ENCODE peak calls at places on chromosomes 1 and 21, in six cellular contexts. One of them, this sample, is unnamed.
A peak's percentile ranks its signal among the peaks of the same experiment; 100 is the strongest.

GRCh38 chr1:75579046-75579445 is 31.9 kb downstream of the SLC44A5 start:
- DNase-seq in H1: no peak
- DNase-seq in K562: no peak
- DNase-seq in GM12892: no peak
- DNase-seq in HepG2: no peak
- DNase-seq in GM12878: no peak
- DNase-seq in this sample: no peak

GRCh38 chr1:168783424-168783823 is 54.4 kb upstream of the DPT start:
- DNase-seq in H1: no peak
- DNase-seq in K562: no peak
- DNase-seq in GM12892: no peak
- DNase-seq in HepG2: no peak
- DNase-seq in GM12878: no peak
- DNase-seq in this sample: no peak

GRCh38 chr1:213374369-213374768 is 323.3 kb downstream of the RPS6KC1 start:
- DNase-seq in H1: peak; percentile 96
- DNase-seq in K562: peak; percentile 83
- DNase-seq in GM12892: peak; percentile 38
- DNase-seq in HepG2: peak; percentile 73
- DNase-seq in GM12878: no peak
- DNase-seq in this sample: peak; percentile 56

GRCh38 chr1:156655151-156655903 is 13.4 kb downstream of the BCAN start:
- DNase-seq in H1: no peak
- DNase-seq in K562: no peak
- DNase-seq in GM12892: no peak
- DNase-seq in HepG2: no peak
- DNase-seq in GM12878: no peak
- DNase-seq in this sample: no peak

GRCh38 chr1:154318386-154318785 is 2.5 kb upstream of the AQP10 start:
- DNase-seq in H1: no peak
- DNase-seq in K562: no peak
- DNase-seq in GM12892: no peak
- DNase-seq in HepG2: no peak
- DNase-seq in GM12878: no peak
- DNase-seq in this sample: no peak

GRCh38 chr1:27569506-27570382 is 34.2 kb downstream of the AHDC1 start:
- DNase-seq in H1: peak; percentile 73
- DNase-seq in K562: peak; percentile 57
- DNase-seq in GM12892: no peak
- DNase-seq in HepG2: peak; percentile 53
- DNase-seq in GM12878: no peak
- DNase-seq in this sample: no peak

GRCh38 chr1:29921741-29922140 is 685.4 kb downstream of the PTPRU start:
- DNase-seq in H1: no peak
- DNase-seq in K562: no peak
- DNase-seq in GM12892: no peak
- DNase-seq in HepG2: no peak
- DNase-seq in GM12878: no peak
- DNase-seq in this sample: no peak

GRCh38 chr1:162232034-162232433 is 144.6 kb downstream of the SPATA46 start:
- DNase-seq in H1: no peak
- DNase-seq in K562: no peak
- DNase-seq in GM12892: no peak
- DNase-seq in HepG2: peak; percentile 19
- DNase-seq in GM12878: no peak
- DNase-seq in this sample: no peak

GRCh38 chr1:18564661-18565060 is 66.0 kb upstream of the PAX7 start:
- DNase-seq in H1: no peak
- DNase-seq in K562: no peak
- DNase-seq in GM12892: no peak
- DNase-seq in HepG2: no peak
- DNase-seq in GM12878: no peak
- DNase-seq in this sample: no peak

GRCh38 chr1:22831729-22832413 is 121.2 kb downstream of the EPHB2 start:
- DNase-seq in H1: no peak
- DNase-seq in K562: no peak
- DNase-seq in GM12892: no peak
- DNase-seq in HepG2: peak; percentile 5
- DNase-seq in GM12878: no peak
- DNase-seq in this sample: no peak

GRCh38 chr21:44006656-44007055 is 5.5 kb upstream of the TRAPPC10 start:
- DNase-seq in H1: no peak
- DNase-seq in K562: no peak
- DNase-seq in GM12892: no peak
- DNase-seq in HepG2: no peak
- DNase-seq in GM12878: no peak
- DNase-seq in this sample: no peak
- TF ChIP-seq TAF1 in H1: no peak
- TF ChIP-seq TAF1 in K562: no peak
- TF ChIP-seq TAF1 in GM12892: no peak
- TF ChIP-seq TAF1 in HepG2: no peak
- TF ChIP-seq TAF1 in GM12878: no peak
- TF ChIP-seq TAF1 in this sample: no peak

DNA sequence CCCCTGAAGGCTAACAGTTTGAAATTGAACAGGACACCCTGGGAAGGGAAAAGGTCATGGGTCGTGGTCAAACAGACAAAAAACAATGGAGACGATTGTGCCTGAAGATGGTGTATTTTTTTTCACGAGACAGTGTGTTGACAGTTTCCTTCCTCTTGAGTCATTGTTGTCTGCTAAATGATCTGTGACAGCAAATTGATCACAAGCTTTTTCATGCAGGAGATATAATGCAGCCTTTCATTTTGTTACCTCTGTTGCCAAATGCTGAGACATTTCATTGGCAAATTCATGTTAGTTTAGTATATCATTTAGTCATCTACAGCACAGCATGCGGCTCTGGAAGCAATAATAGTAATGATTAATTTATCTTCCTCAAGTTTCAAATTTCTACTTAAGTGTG is 27.7 kb downstream of the UBE2U start:
- DNase-seq in H1: no peak
- DNase-seq in K562: no peak
- DNase-seq in GM12892: no peak
- DNase-seq in HepG2: peak; percentile 59
- DNase-seq in GM12878: no peak
- DNase-seq in this sample: no peak
- TF ChIP-seq POLR2A in H1: no peak
- TF ChIP-seq POLR2A in K562: no peak
- TF ChIP-seq POLR2A in GM12892: no peak
- TF ChIP-seq POLR2A in HepG2: no peak
- TF ChIP-seq POLR2A in GM12878: no peak
- TF ChIP-seq POLR2A in this sample: no peak

GRCh38 chr1:229456016-229456415 is 22.1 kb upstream of the ACTA1 start:
- DNase-seq in H1: no peak
- DNase-seq in K562: no peak
- DNase-seq in GM12892: no peak
- DNase-seq in HepG2: no peak
- DNase-seq in GM12878: no peak
- DNase-seq in this sample: no peak

GRCh38 chr1:229454056-229454455 is 20.2 kb upstream of the ACTA1 start:
- DNase-seq in H1: no peak
- DNase-seq in K562: no peak
- DNase-seq in GM12892: no peak
- DNase-seq in HepG2: no peak
- DNase-seq in GM12878: no peak
- DNase-seq in this sample: no peak

GRCh38 chr1:229457436-229457835 is 23.5 kb upstream of the ACTA1 start:
- DNase-seq in H1: no peak
- DNase-seq in K562: no peak
- DNase-seq in GM12892: no peak
- DNase-seq in HepG2: no peak
- DNase-seq in GM12878: no peak
- DNase-seq in this sample: no peak

GRCh38 chr1:229448845-229449244 is 15.0 kb upstream of the ACTA1 start:
- DNase-seq in H1: no peak
- DNase-seq in K562: no peak
- DNase-seq in GM12892: no peak
- DNase-seq in HepG2: no peak
- DNase-seq in GM12878: no peak
- DNase-seq in this sample: no peak

DNA sequence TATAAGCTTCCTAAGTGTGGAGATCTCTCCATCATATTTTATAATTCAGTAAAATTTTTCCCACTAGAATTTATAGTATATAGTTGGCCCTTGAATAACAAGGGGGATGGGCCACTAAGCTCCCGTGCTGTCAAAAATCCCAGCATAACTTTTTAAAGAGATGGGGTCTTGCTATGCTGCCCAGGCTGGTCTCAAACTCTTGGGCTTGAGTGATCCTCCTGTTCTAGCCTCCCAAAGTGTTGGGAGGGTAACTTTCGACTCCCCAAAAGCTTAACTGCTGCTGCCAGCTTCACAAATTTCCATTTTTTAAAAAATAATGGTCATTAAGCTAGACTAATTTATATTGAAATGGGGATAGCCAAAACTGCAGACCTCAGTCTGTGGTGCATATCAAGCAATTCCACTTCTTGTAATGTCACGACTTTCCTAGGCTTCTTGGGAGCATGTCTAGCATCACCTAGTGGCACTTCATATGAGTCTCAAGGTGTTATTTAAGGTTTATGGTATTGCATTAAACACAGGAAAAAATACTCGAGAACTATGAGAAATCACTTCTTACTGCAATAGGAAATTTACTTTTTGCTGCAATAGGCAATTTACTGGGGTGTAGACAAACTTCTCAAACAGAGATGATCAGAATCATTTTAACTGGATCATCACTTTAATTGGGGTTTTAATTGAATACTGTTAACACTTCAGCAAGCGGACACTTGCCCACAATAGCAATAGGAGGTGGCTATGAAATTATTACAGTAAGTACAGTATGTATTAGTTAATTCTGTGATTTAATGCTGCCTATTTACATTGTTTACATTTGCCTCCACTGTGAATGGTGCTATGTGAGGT is 19.3 kb upstream of the ACTA1 start:
- DNase-seq in H1: no peak
- DNase-seq in K562: no peak
- DNase-seq in GM12892: no peak
- DNase-seq in HepG2: peak; percentile 13
- DNase-seq in GM12878: no peak
- DNase-seq in this sample: no peak
- TF ChIP-seq TAF1 in H1: no peak
- TF ChIP-seq TAF1 in K562: no peak
- TF ChIP-seq TAF1 in GM12892: no peak
- TF ChIP-seq TAF1 in HepG2: no peak
- TF ChIP-seq TAF1 in GM12878: no peak
- TF ChIP-seq TAF1 in this sample: no peak

GRCh38 chr1:227428803-227429202 is 110.5 kb upstream of the CDC42BPA start:
- DNase-seq in H1: no peak
- DNase-seq in K562: no peak
- DNase-seq in GM12892: no peak
- DNase-seq in HepG2: peak; percentile 58
- DNase-seq in GM12878: no peak
- DNase-seq in this sample: no peak
- TF ChIP-seq POLR2A in H1: no peak
- TF ChIP-seq POLR2A in K562: no peak
- TF ChIP-seq POLR2A in GM12892: no peak
- TF ChIP-seq POLR2A in HepG2: no peak
- TF ChIP-seq POLR2A in GM12878: no peak
- TF ChIP-seq POLR2A in this sample: no peak

This sample was measured in GM12891.